ENCODE peak calls at places on chromosomes 5 and 9, in four cellular contexts. H is choroid plexus epithelial cell, D is BJ, S is transverse colon. C is an unnamed sample.
A peak's percentile ranks its signal among the peaks of the same experiment; 100 is the strongest.

GRCh38 chr5:88269222-88269771 is 652 bp upstream of the TMEM161B start:
- DNase-seq in S (peak; percentile 9), H (peak; percentile 39), D (no peak), C (no peak)

GRCh38 chr5:79151933-79152671 is 40.5 kb downstream of the BHMT start:
- DNase-seq in D (no peak), H (peak; percentile 57), S (no peak), C (no peak)

GRCh38 chr5:33736510-33736909 is 155.3 kb downstream of the ADAMTS12 start:
- DNase-seq in H (peak; percentile 87), D (peak; percentile 80), S (no peak), C (peak; percentile 90)

GRCh38 chr5:33162057-33162456 is 278.7 kb upstream of the TARS1 start:
- DNase-seq in H (no peak), D (no peak), S (no peak), C (no peak)

GRCh38 chr5:178442361-178443256 is 147.6 kb downstream of the COL23A1 start:
- DNase-seq in D (no peak), H (no peak), S (no peak), C (no peak)

GRCh38 chr9:2359821-2360220 is 261.8 kb upstream of the VLDLR start:
- DNase-seq in S (no peak), D (no peak), H (no peak), C (no peak)

GRCh38 chr9:137604345-137605145 is 941 bp upstream of the ARRDC1 start:
- DNase-seq in S (no peak), D (no peak), H (no peak), C (no peak)

GRCh38 chr9:121952611-121953010 is 140.5 kb downstream of the TTLL11 start:
- DNase-seq in D (no peak), H (no peak), S (no peak), C (no peak)

GRCh38 chr9:100759166-100759565 is 181.3 kb downstream of the CAVIN4 start:
- DNase-seq in S (no peak), H (no peak), D (no peak), C (no peak)

GRCh38 chr5:179763215-179763945 is 30.4 kb upstream of the LTC4S start:
- DNase-seq in D (peak; percentile 53), S (peak; percentile 69), H (peak; percentile 88), C (peak; percentile 51)

GRCh38 chr9:98500337-98500919 is 208.3 kb downstream of the GABBR2 start:
- DNase-seq in S (no peak), D (no peak), H (no peak), C (no peak)

GRCh38 chr9:98502311-98502975 is 206.3 kb downstream of the GABBR2 start:
- DNase-seq in S (no peak), D (no peak), H (peak; percentile 60), C (no peak)

GRCh38 chr9:98503867-98504800 is 204.6 kb downstream of the GABBR2 start:
- DNase-seq in H (no peak), S (no peak), D (no peak), C (no peak)

GRCh38 chr9:98502976-98503325 is 205.8 kb downstream of the GABBR2 start:
- DNase-seq in H (peak; percentile 76), S (no peak), D (no peak), C (peak; percentile 33)

DNA sequence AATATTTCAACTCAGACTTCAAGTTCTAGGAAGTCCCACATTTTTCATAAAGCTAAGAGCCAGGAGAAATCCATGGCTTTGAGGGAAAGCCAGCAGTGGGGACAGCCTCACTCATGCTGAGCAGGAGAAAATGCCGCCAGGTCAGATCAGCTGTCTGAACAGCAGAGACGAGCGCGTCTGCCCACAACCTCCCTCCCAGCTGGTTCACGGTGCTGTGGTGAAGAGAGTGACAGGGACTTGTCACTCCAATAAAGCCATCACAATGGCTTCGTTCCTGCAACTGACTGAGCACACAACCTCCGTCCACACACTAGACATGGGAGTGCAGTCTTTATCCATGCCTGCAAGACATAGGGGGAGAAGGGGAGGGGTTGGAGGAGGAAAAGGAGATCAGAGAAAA is 207.0 kb downstream of the GABBR2 start:
- DNase-seq in H (no peak), S (no peak), D (no peak), C (no peak)
- TF ChIP-seq CTCF in H (no peak), S (no peak), D (no peak), C (no peak)

GRCh38 chr5:141835928-141836667 is 42.1 kb downstream of the PCDH1 start:
- DNase-seq in D (no peak), H (peak; percentile 63), S (no peak), C (no peak)
- H3K4me3 ChIP-seq in D (no peak overlapping the region), H (no peak overlapping the region), S (no peak overlapping the region), C (no peak overlapping the region)

GRCh38 chr9:34612788-34613390 is 992 bp upstream of the RPP25L start:
- DNase-seq in D (no peak), H (peak; percentile 78), S (peak; percentile 81), C (no peak)
- TF ChIP-seq CTCF in D (peak; percentile 91), H (peak; percentile 90), S (peak; percentile 88), C (peak; percentile 88)

GRCh38 chr9:91117959-91118651 is 243.6 kb downstream of the AUH start:
- DNase-seq in D (peak; percentile 72), S (peak; percentile 86), H (peak; percentile 88), C (peak; percentile 52)
- H3K4me3 ChIP-seq in D (no peak overlapping the region), S (peak overlapping the region; percentile 19), H (peak overlapping the region; percentile 38), C (peak overlapping the region; percentile 15)

GRCh38 chr9:34652608-34653007 is 623 bp downstream of the IL11RA start:
- DNase-seq in H (peak; percentile 24), S (no peak), D (no peak), C (no peak)

GRCh38 chr9:34653131-34653530 is 1.1 kb downstream of the IL11RA start:
- DNase-seq in H (peak; percentile 35), S (no peak), D (no peak), C (peak; percentile 37)

GRCh38 chr9:34650816-34651215 is 1.2 kb upstream of the IL11RA start:
- DNase-seq in H (peak; percentile 61), S (no peak), D (no peak), C (no peak)

GRCh38 chr9:34651286-34651685 is 699 bp upstream of the IL11RA start:
- DNase-seq in S (peak; percentile 47), D (no peak), H (peak; percentile 52), C (no peak)

DNA sequence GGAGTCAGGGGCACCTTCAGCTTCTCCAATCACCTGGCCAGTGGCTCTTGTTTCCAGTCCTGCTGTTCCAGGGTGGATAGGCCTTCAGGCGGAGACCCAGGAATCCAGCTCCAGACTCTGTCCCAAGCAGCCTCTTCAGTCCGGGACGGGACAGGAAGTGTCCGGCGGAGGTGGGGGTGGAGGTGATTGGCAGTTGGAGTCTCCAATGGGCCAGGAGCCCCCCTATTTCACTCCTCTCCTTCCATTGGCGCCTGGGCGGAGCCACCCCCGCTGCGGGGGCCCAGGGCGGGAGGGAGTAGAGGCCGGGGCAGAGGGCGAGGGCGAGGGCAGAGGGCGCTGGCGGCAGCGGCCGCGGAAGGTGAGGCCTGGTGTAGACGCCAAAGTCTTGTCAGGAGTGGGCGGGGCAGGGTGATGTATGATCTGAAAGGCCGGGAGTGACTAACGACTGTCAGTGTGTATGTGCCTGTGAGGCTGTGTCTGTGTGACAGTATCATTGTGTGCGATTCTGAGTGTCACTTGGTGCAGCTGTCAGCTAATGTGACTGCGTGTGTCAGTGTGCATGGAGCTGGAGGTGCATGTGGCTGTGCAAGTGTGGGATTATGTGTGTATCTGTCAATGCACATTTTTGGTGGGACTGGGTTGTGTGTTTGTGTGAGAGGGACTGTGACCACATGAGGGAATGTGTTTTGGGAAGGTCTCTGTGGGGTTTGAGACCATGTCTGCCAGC is at the start of gene IL11RA:
- DNase-seq in D (no peak), S (peak; percentile 90), H (peak; percentile 83), C (peak; percentile 40)
- TF ChIP-seq CTCF in D (no peak), S (no peak), H (no peak), C (no peak)

DNA sequence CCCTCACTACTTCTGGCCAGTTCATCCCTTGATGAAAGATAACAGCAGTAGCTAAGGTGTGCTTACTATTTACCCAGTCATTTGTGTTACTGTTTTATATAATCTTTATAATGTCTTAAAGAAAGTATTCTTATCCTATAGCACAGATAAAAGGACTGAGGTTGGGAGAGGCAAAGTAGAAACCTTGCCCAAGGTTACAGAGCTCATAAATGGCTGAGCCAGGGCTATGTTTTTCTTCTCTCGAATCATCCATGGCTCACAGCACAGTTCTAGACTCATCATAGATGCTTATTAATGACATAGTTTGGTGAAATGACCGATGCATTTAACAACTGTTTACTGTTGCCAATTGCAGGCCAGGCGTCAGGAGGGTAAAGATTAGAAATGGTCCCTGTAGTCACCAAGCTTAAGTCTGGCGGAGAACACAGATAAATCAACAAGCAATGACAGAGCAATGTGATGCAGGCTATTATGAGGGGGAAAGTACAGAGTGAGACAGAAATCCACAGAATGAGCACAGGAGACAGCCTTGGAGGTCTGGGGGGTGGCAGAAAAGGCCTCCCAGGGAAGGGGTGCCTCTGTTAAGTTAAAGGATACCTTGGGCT is 65.6 kb upstream of the ZNF622 start:
- DNase-seq in S (no peak), H (no peak), D (no peak), C (no peak)
- H3K4me3 ChIP-seq in S (no peak overlapping the region), H (no peak overlapping the region), D (no peak overlapping the region), C (no peak overlapping the region)

GRCh38 chr5:41636605-41637004 is 126.2 kb upstream of the PLCXD3 start:
- DNase-seq in D (no peak), S (no peak), H (peak; percentile 69), C (no peak)
- TF ChIP-seq CTCF in D (peak; percentile 39), S (no peak), H (peak; percentile 62), C (peak; percentile 10)

GRCh38 chr5:107605596-107606125 is 65.1 kb downstream of the EFNA5 start:
- DNase-seq in H (no peak), S (no peak), D (no peak), C (no peak)
- H3K4me3 ChIP-seq in H (no peak overlapping the region), S (no peak overlapping the region), D (no peak overlapping the region), C (no peak overlapping the region)

DNA sequence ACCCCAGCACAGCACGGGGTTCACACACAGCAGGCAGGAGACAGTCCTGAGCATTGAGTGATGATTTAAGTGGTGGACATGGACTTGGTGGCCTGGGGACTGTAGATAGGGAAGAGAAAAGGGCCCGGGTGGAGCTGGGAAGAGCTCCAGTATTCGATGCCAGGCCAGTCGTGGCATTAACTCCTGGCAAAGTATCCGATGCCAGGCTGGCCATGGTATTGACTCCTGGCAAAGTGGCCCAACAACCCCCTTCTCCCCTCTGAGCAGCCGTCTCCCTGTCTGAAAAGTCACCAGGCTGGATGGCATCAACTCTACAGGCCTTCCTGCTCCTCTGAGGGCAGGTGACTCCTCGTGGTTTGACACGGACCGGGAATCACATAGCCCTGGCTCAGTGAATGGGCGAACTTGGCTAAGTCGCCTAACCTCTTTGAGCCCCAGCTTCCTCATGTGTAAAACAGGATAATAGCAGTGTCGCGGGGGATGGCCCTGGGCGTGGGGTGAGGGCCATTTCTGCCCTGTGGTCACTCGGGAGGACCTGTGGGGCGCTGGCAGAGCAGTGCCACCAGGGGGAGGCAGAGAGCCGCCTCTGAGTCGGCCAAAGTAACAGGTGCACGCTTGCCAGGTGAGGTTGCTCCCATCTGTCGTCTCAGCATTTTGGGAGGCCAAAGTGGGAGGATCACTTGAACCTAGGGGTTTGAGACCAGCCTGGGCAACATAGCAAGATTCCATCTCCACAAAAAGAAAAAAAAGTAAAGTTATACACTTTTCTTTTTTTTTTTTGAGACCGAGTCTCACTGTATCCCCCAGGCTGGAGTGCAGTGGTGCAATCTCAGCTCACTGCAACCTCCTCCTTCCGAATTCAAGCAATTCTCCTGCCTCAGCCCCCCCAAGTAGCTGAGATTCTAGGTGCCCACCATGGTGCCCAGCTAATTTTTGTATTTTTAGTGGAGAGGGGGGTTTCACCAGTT is 5.7 kb upstream of the SEC16A start:
- DNase-seq in H (peak; percentile 44), S (peak; percentile 84), D (no peak), C (no peak)
- TF ChIP-seq CTCF in H (peak; percentile 92), S (peak; percentile 99), D (peak; percentile 97), C (peak; percentile 96)

C was measured in AG04449.